ENCODE peak calls at places on chromosomes 2 and 18, in seven cellular contexts. G is chondrocyte, A is fibroblast of villous mesenchyme, J is IMR-90, S is tibial artery, O is B cell, N is stomach. Q is an unnamed sample.

GRCh38 chr2:12169060-12169406 is 422.6 kb downstream of the LPIN1 start:
- DNase-seq in A (peak), J (peak), S (no peak), G (no peak), N (no peak), O (no peak), Q (no peak)

GRCh38 chr2:179711375-179711774 is 150.0 kb downstream of the ZNF385B start:
- DNase-seq in G (no peak), A (no peak), O (no peak), S (no peak), N (no peak), J (no peak), Q (no peak)

GRCh38 chr2:113217455-113218282 is 43.9 kb downstream of the PSD4 start:
- DNase-seq in S (peak), N (no peak), G (no peak), J (no peak), A (no peak), O (no peak), Q (no peak)

GRCh38 chr18:47283476-47283875 is 32.0 kb upstream of the SKOR2 start:
- DNase-seq in O (no peak), S (no peak), J (peak), N (no peak), A (peak), G (no peak), Q (no peak)

GRCh38 chr18:50614838-50615237 is 55.0 kb downstream of the MAPK4 start:
- DNase-seq in O (no peak), S (no peak), N (no peak), A (peak), G (no peak), J (no peak), Q (no peak)

GRCh38 chr2:71498261-71498701 is 44.9 kb downstream of the DYSF start:
- DNase-seq in G (no peak), S (peak), N (no peak), O (no peak), J (peak), A (peak), Q (no peak)

GRCh38 chr2:17470855-17471641 is 47.2 kb downstream of the RAD51AP2 start:
- DNase-seq in N (no peak), A (peak), G (no peak), O (no peak), S (no peak), J (peak), Q (peak)

GRCh38 chr2:218021536-218022071 is 18.8 kb upstream of the TNS1 start:
- DNase-seq in G (peak), O (no peak), S (peak), J (no peak), N (no peak), A (no peak), Q (no peak)

GRCh38 chr18:9629709-9630108 is 15.3 kb upstream of the PPP4R1 start:
- DNase-seq in O (no peak), N (no peak), J (peak), A (peak), S (no peak), G (no peak), Q (no peak)

GRCh38 chr2:153986488-153987229 is 114.9 kb downstream of the GALNT13 start:
- DNase-seq in G (no peak), A (no peak), J (no peak), S (no peak), N (no peak), O (no peak), Q (no peak)

GRCh38 chr18:6741290-6741689 is 11.8 kb downstream of the ARHGAP28 start:
- DNase-seq in A (peak), N (no peak), S (no peak), O (no peak), G (no peak), J (peak), Q (no peak)

GRCh38 chr2:42116195-42117181 is 52.7 kb upstream of the EML4 start:
- DNase-seq in O (no peak), G (no peak), N (no peak), J (peak), S (no peak), A (peak), Q (no peak)

GRCh38 chr2:232333361-232334135 is 45.0 kb upstream of the ALPP start:
- DNase-seq in O (no peak), A (peak), S (peak), J (no peak), N (no peak), G (peak), Q (no peak)

DNA sequence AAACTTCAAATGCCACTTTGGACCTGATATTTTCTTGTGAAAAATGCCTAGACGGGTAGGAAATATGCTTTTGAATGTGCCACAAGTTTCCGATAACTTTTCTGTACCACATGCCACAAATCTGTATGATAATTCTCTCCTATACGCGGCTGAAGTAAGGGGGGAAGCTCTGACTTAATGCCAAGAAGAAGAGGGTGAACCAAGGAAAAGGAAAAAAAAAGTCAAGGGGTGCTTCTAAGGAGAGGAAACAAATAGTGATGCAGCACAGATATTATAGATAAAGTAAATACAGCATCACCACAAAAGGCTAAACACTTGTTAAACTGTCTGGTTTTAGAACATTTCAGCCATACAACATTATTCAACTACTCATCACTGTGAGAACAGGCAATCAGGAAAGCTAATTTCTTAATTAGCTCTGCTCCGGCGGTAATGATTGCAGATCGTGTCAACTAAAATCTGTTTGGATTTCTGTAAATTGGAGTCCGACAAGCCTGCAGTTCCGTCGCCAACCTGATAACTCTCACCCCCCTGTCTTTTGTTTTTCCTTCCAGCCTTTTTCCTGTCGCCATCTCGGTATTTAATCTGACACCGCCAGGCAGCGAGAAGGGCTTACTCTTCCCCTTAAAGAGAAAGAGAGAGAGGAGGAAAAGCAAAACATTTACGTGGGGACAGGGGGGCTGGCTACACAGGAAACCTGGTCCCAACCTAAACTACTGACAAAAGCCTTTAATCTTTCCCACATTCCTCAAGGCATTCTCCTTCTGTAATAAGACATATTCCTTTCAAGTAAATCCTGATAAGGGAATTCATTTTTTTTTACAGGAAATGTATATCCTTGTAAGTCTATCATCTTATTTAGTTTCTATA is 67.5 kb downstream of the ZEB2 start:
- DNase-seq in J (peak), N (no peak), A (peak), O (no peak), S (no peak), G (no peak), Q (no peak)
- TF ChIP-seq CTCF in J (peak), N (peak), A (peak), O (no peak), S (peak), G (peak), Q (no peak)

GRCh38 chr2:65389476-65389875 is 42.9 kb downstream of the SPRED2 start:
- DNase-seq in S (no peak), J (no peak), G (no peak), O (no peak), A (no peak), N (no peak), Q (no peak)

GRCh38 chr2:65386340-65386739 is 46.1 kb downstream of the SPRED2 start:
- DNase-seq in N (no peak), J (no peak), O (no peak), A (peak), G (no peak), S (no peak), Q (no peak)

GRCh38 chr2:65388051-65388531 is 44.3 kb downstream of the SPRED2 start:
- DNase-seq in N (peak), O (no peak), G (no peak), J (no peak), S (no peak), A (no peak), Q (peak)

GRCh38 chr2:65388626-65389390 is 43.6 kb downstream of the SPRED2 start:
- DNase-seq in O (no peak), A (no peak), N (no peak), J (no peak), S (no peak), G (no peak), Q (no peak)

GRCh38 chr2:65387017-65387416 is 45.4 kb downstream of the SPRED2 start:
- DNase-seq in A (no peak), G (no peak), S (no peak), N (no peak), O (no peak), J (no peak), Q (no peak)
- TF ChIP-seq CTCF in A (peak), G (peak), S (no peak), N (no peak), O (no peak), J (no peak), Q (no peak)

GRCh38 chr18:27298215-27298804 is 113.2 kb upstream of the CHST9 start:
- DNase-seq in G (no peak), N (no peak), O (no peak), A (no peak), J (no peak), S (no peak), Q (no peak)
- TF ChIP-seq CTCF in G (peak), N (no peak), O (no peak), A (no peak), J (no peak), S (no peak), Q (no peak)

GRCh38 chr2:38376346-38376682 is 759 bp downstream of the ATL2 start:
- DNase-seq in A (peak), J (peak), N (peak), O (peak), S (peak), G (no peak), Q (peak)

GRCh38 chr2:38375711-38376345 is 1.2 kb downstream of the ATL2 start:
- DNase-seq in G (no peak), N (no peak), O (no peak), A (no peak), S (no peak), J (peak), Q (no peak)

GRCh38 chr2:38374978-38375377 is 2.1 kb downstream of the ATL2 start:
- DNase-seq in N (no peak), J (no peak), O (no peak), G (no peak), A (peak), S (no peak), Q (no peak)

GRCh38 chr2:38377501-38378258 is 607 bp upstream of the ATL2 start:
- DNase-seq in J (peak), G (no peak), N (no peak), O (no peak), S (no peak), A (peak), Q (no peak)

DNA sequence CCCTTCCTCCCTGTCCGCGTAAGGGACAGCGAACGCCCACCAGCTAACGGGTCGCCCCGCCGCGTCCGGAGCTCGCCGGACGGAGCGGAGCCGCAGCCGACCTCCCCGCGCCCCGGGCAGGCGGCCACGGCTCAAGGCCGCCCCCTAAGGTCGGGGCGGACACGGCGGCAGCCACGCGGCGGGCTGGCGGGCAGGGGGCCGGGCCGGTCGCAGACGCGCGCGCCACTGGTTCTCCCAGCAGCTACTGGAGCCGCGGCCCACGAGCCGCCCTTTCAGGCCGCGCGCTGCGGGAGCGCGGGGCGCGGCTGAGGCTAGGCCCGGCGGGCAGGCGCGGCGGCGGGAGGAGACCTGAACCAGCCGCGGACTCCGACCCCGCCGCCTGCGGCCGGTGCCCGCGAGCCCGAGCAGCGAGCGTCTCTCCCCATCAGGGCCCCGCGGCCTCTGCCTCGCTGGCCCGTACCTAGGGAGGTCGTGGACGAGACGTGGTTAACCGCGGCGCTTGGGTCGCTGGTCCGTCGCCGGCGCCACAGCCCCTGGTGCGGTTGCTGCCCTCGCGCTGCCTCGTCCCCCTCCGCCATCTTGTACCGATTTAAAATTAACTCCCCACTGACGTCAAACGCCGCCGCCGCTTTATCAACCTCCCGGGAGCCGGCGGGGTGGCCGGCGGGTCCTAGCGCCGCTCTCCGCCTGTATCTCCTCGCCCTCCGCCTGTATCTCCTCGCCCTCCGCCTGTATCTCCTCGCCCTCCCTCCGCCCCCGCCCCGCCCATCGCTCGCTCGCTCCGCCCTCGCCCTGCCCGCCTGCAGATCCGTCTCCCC is at the start of gene ATL2:
- DNase-seq in A (peak), O (peak), J (peak), S (peak), G (peak), N (peak), Q (peak)
- TF ChIP-seq CTCF in A (peak), O (peak), J (peak), S (peak), G (peak), N (peak), Q (peak)

GRCh38 chr2:164964744-164965143 is 9.4 kb upstream of the SLC38A11 start:
- DNase-seq in N (no peak), G (no peak), J (no peak), S (no peak), O (no peak), A (no peak), Q (no peak)

GRCh38 chr2:164967349-164967748 is 12.0 kb upstream of the SLC38A11 start:
- DNase-seq in O (no peak), J (no peak), N (no peak), S (no peak), A (no peak), G (no peak), Q (no peak)

GRCh38 chr2:164969909-164970690 is 14.8 kb upstream of the SLC38A11 start:
- DNase-seq in A (peak), J (no peak), O (no peak), N (no peak), G (no peak), S (no peak), Q (no peak)

GRCh38 chr2:164972216-164972615 is 16.9 kb upstream of the SLC38A11 start:
- DNase-seq in G (no peak), A (peak), O (no peak), J (no peak), S (no peak), N (no peak), Q (no peak)

GRCh38 chr2:164967781-164968228 is 12.5 kb upstream of the SLC38A11 start:
- DNase-seq in O (no peak), G (no peak), J (peak), N (no peak), A (peak), S (no peak), Q (no peak)
- TF ChIP-seq CTCF in O (no peak), G (no peak), J (no peak), N (no peak), A (no peak), S (no peak), Q (no peak)

DNA sequence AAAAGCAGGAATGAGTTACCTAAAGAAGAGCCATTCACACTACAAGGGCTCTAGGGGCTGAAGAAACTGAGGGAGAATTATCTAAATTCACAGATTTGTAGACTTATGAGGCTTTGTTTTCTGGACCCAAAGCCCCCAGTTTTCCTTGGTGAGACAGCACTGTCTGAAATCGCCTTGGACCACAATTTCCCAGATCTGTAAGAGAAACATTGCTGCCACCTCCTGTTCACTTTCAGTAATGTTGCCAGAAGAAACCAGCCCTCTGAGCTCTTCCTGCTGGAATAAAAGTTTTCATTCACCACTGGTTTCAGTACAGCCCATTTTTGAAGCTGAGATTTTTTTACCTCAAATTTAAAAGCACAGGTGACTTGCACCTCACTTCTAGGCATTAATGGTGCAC is 169.2 kb downstream of the CDH20 start:
- DNase-seq in N (no peak), O (no peak), J (peak), G (no peak), S (no peak), A (peak), Q (peak)
- TF ChIP-seq CTCF in N (peak), O (peak), J (peak), G (peak), S (peak), A (peak), Q (peak)